ENCODE peak calls at places on chromosome 6, in ten cellular contexts. B is cardiac fibroblast, R is AG04449, I is endothelial cell of umbilical vein, O is astrocyte of the spinal cord, H is colonic mucosa, M is heart left ventricle, Z is A549, G is osteoblast, Q is progenitor cell of endocrine pancreas. Y is an unnamed sample.

GRCh38 chr6:68673255-68673654 is 38.2 kb downstream of the ADGRB3 start:
- DNase-seq in B (no peak), R (no peak), I (no peak), O (no peak), H (no peak), M (no peak), Z (no peak), G (no peak), Q (no peak), Y (no peak)

GRCh38 chr6:106973841-106974336 is 640 bp downstream of the CD24 start:
- DNase-seq in B (no peak), R (no peak), I (no peak), O (peak), H (peak), M (no peak), Z (no peak), G (peak), Q (no peak), Y (no peak)

GRCh38 chr6:27241443-27241842 is 6.1 kb upstream of the PRSS16 start:
- DNase-seq in B (no peak), R (no peak), I (no peak), O (no peak), H (no peak), M (no peak), Z (no peak), G (no peak), Q (no peak), Y (no peak)

GRCh38 chr6:41021832-41022231 is 17.2 kb downstream of the UNC5CL start:
- DNase-seq in B (peak), R (peak), I (peak), O (peak), H (no peak), M (peak), Z (peak), G (peak), Q (no peak), Y (peak)

GRCh38 chr6:131281471-131282270 is 146.4 kb downstream of the AKAP7 start:
- DNase-seq in B (no peak), R (no peak), I (peak), O (peak), H (no peak), M (peak), Z (no peak), G (no peak), Q (no peak), Y (no peak)

GRCh38 chr6:11197175-11197535 is 35.3 kb downstream of the NEDD9 start:
- DNase-seq in B (peak), R (peak), I (peak), O (peak), H (no peak), M (no peak), Z (no peak), G (peak), Q (no peak), Y (peak)

GRCh38 chr6:97110149-97110548 is 172.9 kb downstream of the MMS22L start:
- DNase-seq in B (no peak), R (no peak), I (no peak), O (no peak), H (no peak), M (no peak), Z (no peak), G (no peak), Q (no peak), Y (no peak)

GRCh38 chr6:93136111-93136510 is 283.2 kb downstream of the EPHA7 start:
- DNase-seq in B (no peak), R (no peak), I (no peak), O (no peak), H (no peak), M (no peak), Z (no peak), G (no peak), Q (no peak), Y (no peak)

GRCh38 chr6:41757268-41757667 is 10.1 kb upstream of the PGC start:
- DNase-seq in B (no peak), R (no peak), I (no peak), O (no peak), H (no peak), M (no peak), Z (no peak), G (no peak), Q (no peak), Y (no peak)

GRCh38 chr6:42915737-42916136 is at the start of gene PTCRA:
- DNase-seq in B (no peak), R (no peak), I (no peak), O (no peak), H (no peak), M (no peak), Z (no peak), G (peak), Q (no peak), Y (no peak)

GRCh38 chr6:168626046-168626445 is 185.1 kb downstream of the SMOC2 start:
- DNase-seq in B (no peak), R (no peak), I (no peak), O (no peak), H (no peak), M (no peak), Z (no peak), G (no peak), Q (no peak), Y (no peak)

GRCh38 chr6:37393530-37393929 is 39.5 kb upstream of the CMTR1 start:
- DNase-seq in B (no peak), R (no peak), I (no peak), O (no peak), H (no peak), M (no peak), Z (no peak), G (no peak), Q (no peak), Y (no peak)

GRCh38 chr6:99882151-99882702 is 111.8 kb downstream of the MCHR2 start:
- DNase-seq in B (no peak), R (no peak), I (no peak), O (no peak), H (no peak), M (no peak), Z (no peak), G (no peak), Q (no peak), Y (no peak)

GRCh38 chr6:118736351-118736750 is 85.0 kb upstream of the CEP85L start:
- DNase-seq in B (no peak), R (no peak), I (no peak), O (no peak), H (no peak), M (no peak), Z (no peak), G (no peak), Q (no peak), Y (no peak)

GRCh38 chr6:41093729-41094128 is 21.0 kb downstream of the NFYA start:
- DNase-seq in B (peak), R (no peak), I (no peak), O (no peak), H (no peak), M (no peak), Z (no peak), G (no peak), Q (no peak), Y (peak)

GRCh38 chr6:558089-558488 is 98.8 kb downstream of the HUS1B start:
- DNase-seq in B (peak), R (no peak), I (no peak), O (no peak), H (no peak), M (no peak), Z (no peak), G (peak), Q (no peak), Y (no peak)

GRCh38 chr6:80618953-80619352 is 512.5 kb downstream of the BCKDHB start:
- DNase-seq in B (peak), R (no peak), I (no peak), O (peak), H (no peak), M (no peak), Z (no peak), G (no peak), Q (no peak), Y (peak)

GRCh38 chr6:105272783-105273182 is 93.0 kb upstream of the POPDC3 start:
- DNase-seq in B (peak), R (no peak), I (peak), O (peak), H (no peak), M (peak), Z (peak), G (no peak), Q (no peak), Y (peak)

GRCh38 chr6:56713285-56713684 is 70.6 kb upstream of the DST start:
- DNase-seq in B (peak), R (no peak), I (peak), O (peak), H (no peak), M (no peak), Z (peak), G (peak), Q (no peak), Y (peak)

GRCh38 chr6:155595264-155595663 is 139.6 kb upstream of the NOX3 start:
- DNase-seq in B (no peak), R (no peak), I (no peak), O (no peak), H (no peak), M (no peak), Z (no peak), G (no peak), Q (no peak), Y (no peak)

GRCh38 chr6:43850314-43851203 is 80.5 kb downstream of the VEGFA start:
- DNase-seq in B (no peak), R (no peak), I (no peak), O (no peak), H (no peak), M (no peak), Z (no peak), G (no peak), Q (no peak), Y (no peak)

GRCh38 chr6:114282268-114282667 is 60.6 kb downstream of the HS3ST5 start:
- DNase-seq in B (no peak), R (no peak), I (no peak), O (no peak), H (no peak), M (no peak), Z (no peak), G (no peak), Q (no peak), Y (no peak)

GRCh38 chr6:35128496-35128895 is 12.6 kb downstream of the TCP11 start:
- DNase-seq in B (no peak), R (peak), I (no peak), O (peak), H (no peak), M (no peak), Z (no peak), G (peak), Q (no peak), Y (peak)

GRCh38 chr6:145155873-145156782 is 579.2 kb downstream of the EPM2A start:
- DNase-seq in B (no peak), R (no peak), I (no peak), O (no peak), H (no peak), M (no peak), Z (no peak), G (no peak), Q (no peak), Y (no peak)
- TF ChIP-seq CTCF in B (no peak), R (no peak), I (no peak), O (no peak), H (no peak), M (no peak), Z (no peak), G (no peak), Q (no peak), Y (no peak)

DNA sequence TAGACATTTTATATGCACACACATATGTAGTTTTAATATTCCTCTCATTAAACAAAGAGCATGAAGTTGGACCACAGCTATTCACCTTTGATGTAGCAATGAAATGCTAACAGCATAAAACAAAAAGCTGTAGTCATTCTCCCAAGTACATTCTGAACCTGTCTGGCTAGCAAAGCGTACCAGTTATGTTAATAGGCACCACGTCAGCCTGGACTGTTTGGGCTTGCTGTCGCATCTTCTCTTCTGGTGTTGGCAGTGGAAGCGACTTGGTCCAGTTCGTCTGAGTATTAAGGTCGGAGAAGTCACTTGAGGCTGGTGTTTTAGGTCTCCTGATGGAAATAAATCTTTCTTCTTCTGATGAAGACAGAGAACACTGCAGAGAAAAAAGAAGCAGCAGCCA is 42.8 kb downstream of the HEBP2 start:
- DNase-seq in B (no peak), R (no peak), I (no peak), O (no peak), H (no peak), M (no peak), Z (no peak), G (no peak), Q (no peak), Y (no peak)
- TF ChIP-seq CTCF in B (no peak), R (no peak), I (no peak), O (no peak), H (no peak), M (no peak), Z (no peak), G (no peak), Q (no peak), Y (no peak)

DNA sequence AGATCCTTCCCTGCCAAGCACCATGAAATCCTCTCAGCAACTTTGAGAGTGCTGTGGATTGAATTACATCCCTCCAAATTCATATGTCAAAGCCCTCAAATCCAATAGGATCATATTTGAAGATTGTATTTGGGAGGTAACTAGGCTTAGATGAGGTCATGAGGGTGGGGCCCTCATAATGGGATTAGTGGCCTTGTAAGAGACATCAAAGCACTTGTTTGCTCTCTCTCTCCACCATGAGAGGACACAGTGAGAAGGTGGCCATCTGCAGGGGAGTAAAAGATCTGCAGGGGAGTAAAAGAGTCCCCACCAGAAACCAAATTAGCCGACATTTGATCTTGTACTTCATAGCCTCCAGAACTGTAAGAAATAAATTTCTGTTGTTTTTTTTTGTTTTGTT is 298.2 kb downstream of the SAMD5 start:
- DNase-seq in B (no peak), R (no peak), I (no peak), O (no peak), H (no peak), M (no peak), Z (no peak), G (no peak), Q (no peak), Y (no peak)
- TF ChIP-seq CTCF in B (no peak), R (no peak), I (no peak), O (no peak), H (no peak), M (no peak), Z (no peak), G (no peak), Q (no peak), Y (no peak)

DNA sequence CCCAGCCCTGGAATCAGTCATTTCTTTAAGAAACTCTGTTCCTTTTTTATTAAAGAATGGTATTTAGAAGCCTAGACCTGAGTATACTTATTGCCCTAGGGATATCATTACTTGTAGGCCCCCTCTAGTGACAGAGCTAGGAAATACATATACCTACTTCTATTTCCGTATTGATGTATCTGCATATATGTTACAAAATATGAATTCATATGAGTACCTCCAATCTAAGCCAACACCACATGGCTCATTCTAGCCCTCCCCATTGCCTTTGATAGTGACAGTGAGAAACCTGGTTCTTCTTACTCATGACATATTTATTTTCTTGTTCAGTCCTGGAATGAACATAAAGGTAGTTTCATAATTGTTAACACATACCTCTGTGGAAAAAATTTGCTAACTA is 137.2 kb downstream of the FARS2 start:
- DNase-seq in B (peak), R (peak), I (peak), O (peak), H (no peak), M (no peak), Z (peak), G (no peak), Q (no peak), Y (peak)
- TF ChIP-seq CTCF in B (peak), R (peak), I (peak), O (peak), H (peak), M (peak), Z (peak), G (peak), Q (peak), Y (peak)

DNA sequence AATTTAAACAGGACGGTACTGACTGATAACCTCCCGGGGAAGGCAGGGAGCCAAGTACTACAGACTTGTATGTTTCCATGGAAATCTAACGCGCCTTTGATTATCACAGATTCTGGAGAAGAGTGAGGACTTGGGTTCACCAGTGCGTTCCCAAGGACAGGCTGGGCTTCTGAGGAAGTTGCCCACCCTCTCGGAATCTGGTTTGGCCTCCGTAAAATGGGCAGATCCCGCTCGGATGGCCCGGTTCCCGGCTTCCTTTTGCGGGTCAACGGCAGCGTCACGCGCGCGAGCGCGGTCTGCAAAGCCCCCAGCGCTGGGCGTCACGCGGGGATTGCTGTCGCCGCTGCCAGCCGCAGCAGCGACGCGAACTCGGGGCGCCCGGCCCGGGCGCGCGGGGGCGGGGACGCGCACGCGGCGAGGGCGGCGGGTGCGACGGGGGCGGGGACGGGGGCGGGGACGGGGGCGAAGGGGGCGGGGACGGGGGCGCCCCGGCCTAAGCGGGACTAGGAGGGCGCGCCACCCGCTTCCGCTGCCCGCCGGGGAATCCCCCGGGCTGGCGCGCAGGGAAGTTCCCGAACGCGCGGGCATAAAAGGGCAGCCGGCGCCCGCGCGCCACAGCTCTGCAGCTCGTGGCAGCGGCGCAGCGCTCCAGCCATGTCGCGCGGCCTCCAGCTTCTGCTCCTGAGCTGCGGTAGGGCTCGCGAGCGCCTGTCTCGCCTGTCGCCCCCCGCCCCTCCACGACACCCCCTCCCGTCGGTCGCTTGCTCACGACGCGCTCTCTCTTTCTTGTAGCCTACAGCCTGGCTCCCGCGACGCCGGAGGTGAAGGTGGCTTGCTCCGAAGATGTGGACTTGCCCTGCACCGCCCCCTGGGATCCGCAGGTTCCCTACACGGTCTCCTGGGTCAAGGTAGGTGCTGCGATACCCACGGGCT is at the start of gene CD83:
- DNase-seq in B (peak), R (no peak), I (peak), O (no peak), H (peak), M (peak), Z (peak), G (peak), Q (peak), Y (no peak)
- TF ChIP-seq CTCF in B (no peak), R (peak), I (no peak), O (peak), H (no peak), M (no peak), Z (no peak), G (no peak), Q (peak), Y (peak)

Y was measured in HFFc6.